ENCODE peak calls at places on chromosomes 7 and 10, in eight cellular contexts. One of them, this sample, is unnamed.

GRCh38 chr7:56083150-56083785 is 9.5 kb downstream of the PHKG1 start:
- DNase-seq in dorsolateral prefrontal cortex: peak
- DNase-seq in right cardiac atrium: peak
- DNase-seq in stimulated activated CD8-positive, alpha-beta memory T cell treated with anti-CD3 and anti-CD28 coated beads, Interleukin-15, amount 100 ng/mL, for 24 hours: no peak
- DNase-seq in EH: no peak
- DNase-seq in GM12892: no peak
- DNase-seq in HT1080: no peak
- DNase-seq in progenitor cell of endocrine pancreas: no peak
- DNase-seq in this sample: peak

GRCh38 chr10:35822316-35822715 is 180.2 kb upstream of the FZD8 start:
- DNase-seq in right cardiac atrium: peak
- DNase-seq in dorsolateral prefrontal cortex: peak
- DNase-seq in stimulated activated CD8-positive, alpha-beta memory T cell treated with anti-CD3 and anti-CD28 coated beads, Interleukin-15, amount 100 ng/mL, for 24 hours: no peak
- DNase-seq in EH: peak
- DNase-seq in HT1080: no peak
- DNase-seq in progenitor cell of endocrine pancreas: peak
- DNase-seq in GM12892: no peak
- DNase-seq in this sample: peak

GRCh38 chr7:4807708-4808420 is 32.4 kb downstream of the AP5Z1 start:
- DNase-seq in GM12892: no peak
- DNase-seq in dorsolateral prefrontal cortex: no peak
- DNase-seq in progenitor cell of endocrine pancreas: no peak
- DNase-seq in right cardiac atrium: peak
- DNase-seq in stimulated activated CD8-positive, alpha-beta memory T cell treated with anti-CD3 and anti-CD28 coated beads, Interleukin-15, amount 100 ng/mL, for 24 hours: no peak
- DNase-seq in HT1080: no peak
- DNase-seq in EH: no peak
- DNase-seq in this sample: no peak

GRCh38 chr7:134766779-134767566 is 12.5 kb upstream of the CALD1 start:
- DNase-seq in dorsolateral prefrontal cortex: no peak
- DNase-seq in progenitor cell of endocrine pancreas: no peak
- DNase-seq in EH: peak
- DNase-seq in HT1080: peak
- DNase-seq in GM12892: no peak
- DNase-seq in stimulated activated CD8-positive, alpha-beta memory T cell treated with anti-CD3 and anti-CD28 coated beads, Interleukin-15, amount 100 ng/mL, for 24 hours: no peak
- DNase-seq in right cardiac atrium: peak
- DNase-seq in this sample: no peak

GRCh38 chr7:131196808-131197207 is 130.9 kb upstream of the MKLN1 start:
- DNase-seq in dorsolateral prefrontal cortex: no peak
- DNase-seq in right cardiac atrium: no peak
- DNase-seq in GM12892: no peak
- DNase-seq in stimulated activated CD8-positive, alpha-beta memory T cell treated with anti-CD3 and anti-CD28 coated beads, Interleukin-15, amount 100 ng/mL, for 24 hours: no peak
- DNase-seq in progenitor cell of endocrine pancreas: no peak
- DNase-seq in EH: peak
- DNase-seq in HT1080: no peak
- DNase-seq in this sample: peak

GRCh38 chr7:158164101-158165095 is 423.2 kb downstream of the PTPRN2 start:
- DNase-seq in progenitor cell of endocrine pancreas: no peak
- DNase-seq in stimulated activated CD8-positive, alpha-beta memory T cell treated with anti-CD3 and anti-CD28 coated beads, Interleukin-15, amount 100 ng/mL, for 24 hours: no peak
- DNase-seq in dorsolateral prefrontal cortex: no peak
- DNase-seq in HT1080: no peak
- DNase-seq in EH: no peak
- DNase-seq in right cardiac atrium: no peak
- DNase-seq in GM12892: no peak
- DNase-seq in this sample: peak

GRCh38 chr10:123870260-123870659 is 21.3 kb downstream of the CPXM2 start:
- DNase-seq in stimulated activated CD8-positive, alpha-beta memory T cell treated with anti-CD3 and anti-CD28 coated beads, Interleukin-15, amount 100 ng/mL, for 24 hours: no peak
- DNase-seq in GM12892: no peak
- DNase-seq in dorsolateral prefrontal cortex: no peak
- DNase-seq in progenitor cell of endocrine pancreas: no peak
- DNase-seq in EH: no peak
- DNase-seq in right cardiac atrium: no peak
- DNase-seq in HT1080: no peak
- DNase-seq in this sample: no peak

GRCh38 chr7:17183630-17184328 is 114.7 kb upstream of the AHR start:
- DNase-seq in dorsolateral prefrontal cortex: no peak
- DNase-seq in progenitor cell of endocrine pancreas: no peak
- DNase-seq in EH: peak
- DNase-seq in GM12892: no peak
- DNase-seq in stimulated activated CD8-positive, alpha-beta memory T cell treated with anti-CD3 and anti-CD28 coated beads, Interleukin-15, amount 100 ng/mL, for 24 hours: no peak
- DNase-seq in right cardiac atrium: no peak
- DNase-seq in HT1080: no peak
- DNase-seq in this sample: no peak

GRCh38 chr10:96835826-96836365 is 3.8 kb downstream of the LCOR start:
- DNase-seq in progenitor cell of endocrine pancreas: no peak
- DNase-seq in right cardiac atrium: no peak
- DNase-seq in EH: peak
- DNase-seq in stimulated activated CD8-positive, alpha-beta memory T cell treated with anti-CD3 and anti-CD28 coated beads, Interleukin-15, amount 100 ng/mL, for 24 hours: no peak
- DNase-seq in HT1080: no peak
- DNase-seq in GM12892: no peak
- DNase-seq in dorsolateral prefrontal cortex: no peak
- DNase-seq in this sample: no peak

GRCh38 chr7:17318146-17318545 is 19.7 kb downstream of the AHR start:
- DNase-seq in stimulated activated CD8-positive, alpha-beta memory T cell treated with anti-CD3 and anti-CD28 coated beads, Interleukin-15, amount 100 ng/mL, for 24 hours: no peak
- DNase-seq in EH: peak
- DNase-seq in right cardiac atrium: no peak
- DNase-seq in progenitor cell of endocrine pancreas: no peak
- DNase-seq in GM12892: no peak
- DNase-seq in dorsolateral prefrontal cortex: no peak
- DNase-seq in HT1080: no peak
- DNase-seq in this sample: no peak

GRCh38 chr7:56105508-56105907 is 768 bp downstream of the CHCHD2 start:
- DNase-seq in right cardiac atrium: no peak
- DNase-seq in stimulated activated CD8-positive, alpha-beta memory T cell treated with anti-CD3 and anti-CD28 coated beads, Interleukin-15, amount 100 ng/mL, for 24 hours: no peak
- DNase-seq in HT1080: peak
- DNase-seq in progenitor cell of endocrine pancreas: no peak
- DNase-seq in dorsolateral prefrontal cortex: no peak
- DNase-seq in EH: peak
- DNase-seq in GM12892: no peak
- DNase-seq in this sample: peak

GRCh38 chr7:101943889-101944605 is 126.6 kb downstream of the CUX1 start:
- DNase-seq in HT1080: no peak
- DNase-seq in right cardiac atrium: peak
- DNase-seq in EH: no peak
- DNase-seq in stimulated activated CD8-positive, alpha-beta memory T cell treated with anti-CD3 and anti-CD28 coated beads, Interleukin-15, amount 100 ng/mL, for 24 hours: no peak
- DNase-seq in GM12892: no peak
- DNase-seq in progenitor cell of endocrine pancreas: no peak
- DNase-seq in dorsolateral prefrontal cortex: no peak
- DNase-seq in this sample: no peak

GRCh38 chr10:106652279-106652678 is 512.2 kb downstream of the SORCS1 start:
- DNase-seq in stimulated activated CD8-positive, alpha-beta memory T cell treated with anti-CD3 and anti-CD28 coated beads, Interleukin-15, amount 100 ng/mL, for 24 hours: no peak
- DNase-seq in progenitor cell of endocrine pancreas: no peak
- DNase-seq in GM12892: no peak
- DNase-seq in EH: no peak
- DNase-seq in right cardiac atrium: no peak
- DNase-seq in HT1080: peak
- DNase-seq in dorsolateral prefrontal cortex: no peak
- DNase-seq in this sample: no peak

GRCh38 chr7:74026406-74027123 is 1.4 kb upstream of the ELN start:
- DNase-seq in HT1080: peak
- DNase-seq in progenitor cell of endocrine pancreas: peak
- DNase-seq in EH: peak
- DNase-seq in GM12892: peak
- DNase-seq in right cardiac atrium: peak
- DNase-seq in dorsolateral prefrontal cortex: peak
- DNase-seq in stimulated activated CD8-positive, alpha-beta memory T cell treated with anti-CD3 and anti-CD28 coated beads, Interleukin-15, amount 100 ng/mL, for 24 hours: peak
- DNase-seq in this sample: peak

GRCh38 chr10:34081948-34082347 is 733.1 kb downstream of the PARD3 start:
- DNase-seq in dorsolateral prefrontal cortex: no peak
- DNase-seq in HT1080: no peak
- DNase-seq in GM12892: no peak
- DNase-seq in right cardiac atrium: no peak
- DNase-seq in progenitor cell of endocrine pancreas: no peak
- DNase-seq in EH: no peak
- DNase-seq in stimulated activated CD8-positive, alpha-beta memory T cell treated with anti-CD3 and anti-CD28 coated beads, Interleukin-15, amount 100 ng/mL, for 24 hours: no peak
- DNase-seq in this sample: no peak

GRCh38 chr10:97069576-97070362 is 116.0 kb downstream of the SLIT1 start:
- DNase-seq in GM12892: no peak
- DNase-seq in HT1080: peak
- DNase-seq in stimulated activated CD8-positive, alpha-beta memory T cell treated with anti-CD3 and anti-CD28 coated beads, Interleukin-15, amount 100 ng/mL, for 24 hours: no peak
- DNase-seq in right cardiac atrium: no peak
- DNase-seq in dorsolateral prefrontal cortex: no peak
- DNase-seq in progenitor cell of endocrine pancreas: no peak
- DNase-seq in EH: no peak
- DNase-seq in this sample: no peak

GRCh38 chr10:9222917-9223316 is 1168.4 kb downstream of the GATA3 start:
- DNase-seq in dorsolateral prefrontal cortex: no peak
- DNase-seq in right cardiac atrium: no peak
- DNase-seq in EH: peak
- DNase-seq in GM12892: no peak
- DNase-seq in HT1080: peak
- DNase-seq in stimulated activated CD8-positive, alpha-beta memory T cell treated with anti-CD3 and anti-CD28 coated beads, Interleukin-15, amount 100 ng/mL, for 24 hours: no peak
- DNase-seq in progenitor cell of endocrine pancreas: no peak
- DNase-seq in this sample: no peak

GRCh38 chr10:30705625-30706149 is 76.1 kb upstream of the LYZL2 start:
- DNase-seq in progenitor cell of endocrine pancreas: no peak
- DNase-seq in GM12892: no peak
- DNase-seq in EH: no peak
- DNase-seq in stimulated activated CD8-positive, alpha-beta memory T cell treated with anti-CD3 and anti-CD28 coated beads, Interleukin-15, amount 100 ng/mL, for 24 hours: no peak
- DNase-seq in HT1080: no peak
- DNase-seq in right cardiac atrium: no peak
- DNase-seq in dorsolateral prefrontal cortex: no peak
- DNase-seq in this sample: no peak

GRCh38 chr10:61452655-61453641 is at the start of gene TMEM26:
- DNase-seq in dorsolateral prefrontal cortex: no peak
- DNase-seq in HT1080: no peak
- DNase-seq in EH: peak
- DNase-seq in progenitor cell of endocrine pancreas: peak
- DNase-seq in GM12892: no peak
- DNase-seq in right cardiac atrium: peak
- DNase-seq in stimulated activated CD8-positive, alpha-beta memory T cell treated with anti-CD3 and anti-CD28 coated beads, Interleukin-15, amount 100 ng/mL, for 24 hours: no peak
- DNase-seq in this sample: peak

GRCh38 chr7:34750209-34750608 is 92.2 kb downstream of the NPSR1 start:
- DNase-seq in GM12892: no peak
- DNase-seq in right cardiac atrium: no peak
- DNase-seq in HT1080: no peak
- DNase-seq in progenitor cell of endocrine pancreas: no peak
- DNase-seq in EH: no peak
- DNase-seq in stimulated activated CD8-positive, alpha-beta memory T cell treated with anti-CD3 and anti-CD28 coated beads, Interleukin-15, amount 100 ng/mL, for 24 hours: no peak
- DNase-seq in dorsolateral prefrontal cortex: no peak
- DNase-seq in this sample: no peak

GRCh38 chr10:13271552-13272163 is 28.2 kb downstream of the PHYH start:
- DNase-seq in GM12892: peak
- DNase-seq in EH: peak
- DNase-seq in right cardiac atrium: peak
- DNase-seq in progenitor cell of endocrine pancreas: peak
- DNase-seq in stimulated activated CD8-positive, alpha-beta memory T cell treated with anti-CD3 and anti-CD28 coated beads, Interleukin-15, amount 100 ng/mL, for 24 hours: no peak
- DNase-seq in HT1080: peak
- DNase-seq in dorsolateral prefrontal cortex: peak
- DNase-seq in this sample: peak

GRCh38 chr7:138002828-138003189 is 923 bp upstream of the CREB3L2 start:
- DNase-seq in progenitor cell of endocrine pancreas: no peak
- DNase-seq in dorsolateral prefrontal cortex: no peak
- DNase-seq in HT1080: no peak
- DNase-seq in EH: no peak
- DNase-seq in right cardiac atrium: no peak
- DNase-seq in GM12892: no peak
- DNase-seq in stimulated activated CD8-positive, alpha-beta memory T cell treated with anti-CD3 and anti-CD28 coated beads, Interleukin-15, amount 100 ng/mL, for 24 hours: no peak
- DNase-seq in this sample: no peak

This sample was measured in testis.